ENCODE peak calls at places on chromosomes 2 and 18, in five cellular contexts. E, N, O, F and Z are unnamed samples.

GRCh38 chr18:2948038-2948437 is 64.9 kb downstream of the LPIN2 start:
- DNase-seq in E (peak; percentile 54), F (peak; percentile 62), O (no peak), N (peak; percentile 33), Z (peak; percentile 20)

GRCh38 chr2:62217980-62218379 is 22.1 kb downstream of the B3GNT2 start:
- DNase-seq in O (no peak), E (no peak), F (peak; percentile 71), N (no peak), Z (no peak)

GRCh38 chr18:11489266-11489899 is 120.0 kb upstream of the SLC35G4 start:
- DNase-seq in F (no peak), E (no peak), N (no peak), O (no peak), Z (no peak)

GRCh38 chr18:48317781-48318381 is 91.3 kb downstream of the ZBTB7C start:
- DNase-seq in O (no peak), N (no peak), E (no peak), F (no peak), Z (peak; percentile 28)

GRCh38 chr2:151302879-151303278 is 13.4 kb upstream of the NMI start:
- DNase-seq in O (no peak), E (peak; percentile 34), N (peak; percentile 33), F (peak; percentile 25), Z (no peak)

GRCh38 chr18:9736942-9737813 is 29.1 kb downstream of the RAB31 start:
- DNase-seq in O (no peak), N (no peak), F (no peak), E (no peak), Z (no peak)

GRCh38 chr2:172985139-172985874 is 90.3 kb upstream of the MAP3K20 start:
- DNase-seq in N (no peak), O (no peak), F (peak; percentile 58), E (peak; percentile 81), Z (peak; percentile 27)

GRCh38 chr2:88184762-88185161 is 14.6 kb downstream of the THNSL2 start:
- DNase-seq in N (no peak), F (no peak), O (no peak), E (no peak), Z (no peak)

GRCh38 chr2:223041527-223042109 is 10.4 kb upstream of the KCNE4 start:
- DNase-seq in N (peak; percentile 65), E (peak; percentile 93), O (no peak), F (peak; percentile 92), Z (peak; percentile 96)

GRCh38 chr2:130391872-130392670 is 36.2 kb downstream of the PTPN18 start:
- DNase-seq in F (no peak), O (no peak), N (no peak), E (no peak), Z (no peak)

GRCh38 chr2:38274286-38275276 is 102.5 kb downstream of the ATL2 start:
- DNase-seq in E (peak; percentile 87), N (peak; percentile 49), O (peak; percentile 65), F (peak; percentile 77), Z (peak; percentile 89)

GRCh38 chr2:29130295-29130694 is 15.1 kb downstream of the CLIP4 start:
- DNase-seq in N (no peak), F (peak; percentile 74), O (no peak), E (peak; percentile 96), Z (peak; percentile 76)

GRCh38 chr2:14082640-14083039 is 549.9 kb upstream of the LRATD1 start:
- DNase-seq in N (no peak), F (no peak), O (no peak), E (no peak), Z (no peak)

GRCh38 chr2:217164008-217164407 is 304.1 kb upstream of the TNP1 start:
- DNase-seq in O (no peak), F (no peak), E (no peak), N (no peak), Z (no peak)
- H3K4me3 ChIP-seq in O (no peak overlapping the region), F (no peak overlapping the region), E (no peak overlapping the region), N (no peak overlapping the region), Z (no peak overlapping the region)

GRCh38 chr2:160338891-160339290 is 138.8 kb upstream of the ITGB6 start:
- DNase-seq in E (no peak), F (no peak), O (no peak), N (no peak), Z (no peak)
- TF ChIP-seq MYC in E (no peak), F (no peak), O (no peak), N (no peak), Z (no peak)

GRCh38 chr2:15797231-15797945 is 143.0 kb upstream of the MYCN start:
- DNase-seq in O (no peak), N (peak; percentile 23), F (no peak), E (no peak), Z (peak; percentile 14)
- TF ChIP-seq CTCF in O (peak; percentile 29), N (peak; percentile 24), F (no peak), E (peak; percentile 17), Z (peak; percentile 30)

GRCh38 chr2:19355416-19355821 is 3.0 kb downstream of the OSR1 start:
- DNase-seq in O (no peak), N (no peak), F (no peak), E (no peak), Z (no peak)
- H3K4me3 ChIP-seq in O (no peak overlapping the region), N (no peak overlapping the region), F (no peak overlapping the region), E (no peak overlapping the region), Z (no peak overlapping the region)